ENCODE peak calls at places on chromosomes 13 and 19, in nine cellular contexts. One of them, this sample, is unnamed. For H3K27me3 and H3K36me3, the result is how much of the 10 kb centered on the place peaks cover.

GRCh38 chr13:110331362-110331761 is 24.3 kb downstream of the COL4A2 start:
- DNase-seq in thoracic aorta: no peak
- DNase-seq in mammary epithelial cell: no peak
- DNase-seq in tibial artery: peak
- DNase-seq in spleen: no peak
- DNase-seq in right atrium auricular region: no peak
- DNase-seq in fibroblast of lung: peak
- DNase-seq in aorta: no peak
- DNase-seq in transverse colon: no peak
- DNase-seq in this sample: no peak

GRCh38 chr19:18478545-18479311 is 40.8 kb upstream of the ISYNA1 start:
- DNase-seq in mammary epithelial cell: peak
- DNase-seq in transverse colon: peak
- DNase-seq in thoracic aorta: peak
- DNase-seq in spleen: peak
- DNase-seq in aorta: peak
- DNase-seq in right atrium auricular region: peak
- DNase-seq in tibial artery: peak
- DNase-seq in fibroblast of lung: peak
- DNase-seq in this sample: no peak

GRCh38 chr19:36030264-36031148 is 2.2 kb downstream of the CLIP3 start:
- DNase-seq in aorta: no peak
- DNase-seq in transverse colon: no peak
- DNase-seq in right atrium auricular region: no peak
- DNase-seq in thoracic aorta: no peak
- DNase-seq in mammary epithelial cell: peak
- DNase-seq in spleen: no peak
- DNase-seq in fibroblast of lung: peak
- DNase-seq in tibial artery: no peak
- DNase-seq in this sample: peak

GRCh38 chr13:20407759-20408158 is 117.9 kb downstream of the CRYL1 start:
- DNase-seq in transverse colon: no peak
- DNase-seq in tibial artery: no peak
- DNase-seq in mammary epithelial cell: no peak
- DNase-seq in right atrium auricular region: no peak
- DNase-seq in thoracic aorta: no peak
- DNase-seq in aorta: no peak
- DNase-seq in fibroblast of lung: no peak
- DNase-seq in spleen: no peak
- DNase-seq in this sample: no peak

GRCh38 chr13:24624801-24625231 is 55.4 kb upstream of the ATP12A start:
- DNase-seq in tibial artery: no peak
- DNase-seq in aorta: no peak
- DNase-seq in thoracic aorta: no peak
- DNase-seq in spleen: no peak
- DNase-seq in mammary epithelial cell: no peak
- DNase-seq in right atrium auricular region: no peak
- DNase-seq in fibroblast of lung: no peak
- DNase-seq in transverse colon: no peak
- DNase-seq in this sample: peak

GRCh38 chr19:15629003-15629880 is 11.5 kb upstream of the CYP4F3 start:
- DNase-seq in mammary epithelial cell: peak
- DNase-seq in spleen: peak
- DNase-seq in thoracic aorta: peak
- DNase-seq in fibroblast of lung: peak
- DNase-seq in aorta: peak
- DNase-seq in transverse colon: peak
- DNase-seq in tibial artery: peak
- DNase-seq in right atrium auricular region: peak
- DNase-seq in this sample: peak

GRCh38 chr19:4061178-4061682 is 5.5 kb downstream of the ZBTB7A start:
- DNase-seq in right atrium auricular region: peak
- DNase-seq in fibroblast of lung: no peak
- DNase-seq in mammary epithelial cell: peak
- DNase-seq in transverse colon: peak
- DNase-seq in spleen: peak
- DNase-seq in aorta: peak
- DNase-seq in tibial artery: peak
- DNase-seq in thoracic aorta: peak
- DNase-seq in this sample: peak

GRCh38 chr13:79389031-79389430 is 17.0 kb downstream of the RBM26 start:
- DNase-seq in tibial artery: no peak
- DNase-seq in spleen: no peak
- DNase-seq in thoracic aorta: no peak
- DNase-seq in aorta: no peak
- DNase-seq in right atrium auricular region: no peak
- DNase-seq in fibroblast of lung: no peak
- DNase-seq in mammary epithelial cell: no peak
- DNase-seq in transverse colon: no peak
- DNase-seq in this sample: no peak

GRCh38 chr13:39942901-39943273 is 287.4 kb downstream of the COG6 start:
- DNase-seq in mammary epithelial cell: peak
- DNase-seq in right atrium auricular region: peak
- DNase-seq in thoracic aorta: no peak
- DNase-seq in spleen: peak
- DNase-seq in tibial artery: peak
- DNase-seq in transverse colon: peak
- DNase-seq in fibroblast of lung: peak
- DNase-seq in aorta: peak
- DNase-seq in this sample: peak

GRCh38 chr13:20049558-20050473 is 91.3 kb downstream of the ZMYM2 start:
- DNase-seq in right atrium auricular region: no peak
- DNase-seq in fibroblast of lung: no peak
- DNase-seq in aorta: no peak
- DNase-seq in thoracic aorta: no peak
- DNase-seq in transverse colon: no peak
- DNase-seq in mammary epithelial cell: no peak
- DNase-seq in spleen: no peak
- DNase-seq in tibial artery: no peak
- DNase-seq in this sample: no peak

GRCh38 chr19:53177986-53178385 is 15.2 kb downstream of the ZNF665 start:
- DNase-seq in tibial artery: no peak
- DNase-seq in spleen: no peak
- DNase-seq in transverse colon: no peak
- DNase-seq in fibroblast of lung: no peak
- DNase-seq in aorta: no peak
- DNase-seq in right atrium auricular region: no peak
- DNase-seq in thoracic aorta: no peak
- DNase-seq in mammary epithelial cell: no peak
- DNase-seq in this sample: no peak

GRCh38 chr13:51829236-51829899 is 15.6 kb downstream of the TMEM272 start:
- DNase-seq in transverse colon: no peak
- DNase-seq in spleen: no peak
- DNase-seq in tibial artery: no peak
- DNase-seq in fibroblast of lung: no peak
- DNase-seq in right atrium auricular region: no peak
- DNase-seq in mammary epithelial cell: no peak
- DNase-seq in thoracic aorta: no peak
- DNase-seq in aorta: no peak
- DNase-seq in this sample: no peak

GRCh38 chr13:113087923-113088690 is 17.5 kb upstream of the F7 start:
- DNase-seq in transverse colon: no peak
- DNase-seq in tibial artery: no peak
- DNase-seq in aorta: peak
- DNase-seq in fibroblast of lung: no peak
- DNase-seq in mammary epithelial cell: no peak
- DNase-seq in thoracic aorta: no peak
- DNase-seq in spleen: peak
- DNase-seq in right atrium auricular region: no peak
- DNase-seq in this sample: no peak

GRCh38 chr13:114127473-114128347 is 4.7 kb downstream of the RASA3 start:
- DNase-seq in spleen: no peak
- DNase-seq in fibroblast of lung: no peak
- DNase-seq in tibial artery: no peak
- DNase-seq in aorta: no peak
- DNase-seq in transverse colon: no peak
- DNase-seq in thoracic aorta: no peak
- DNase-seq in right atrium auricular region: no peak
- DNase-seq in mammary epithelial cell: no peak
- DNase-seq in this sample: peak

GRCh38 chr13:98490866-98491265 is 86.0 kb downstream of the STK24 start:
- DNase-seq in mammary epithelial cell: no peak
- DNase-seq in transverse colon: no peak
- DNase-seq in tibial artery: no peak
- DNase-seq in spleen: no peak
- DNase-seq in fibroblast of lung: no peak
- DNase-seq in aorta: no peak
- DNase-seq in right atrium auricular region: no peak
- DNase-seq in thoracic aorta: no peak
- DNase-seq in this sample: no peak

GRCh38 chr13:75443356-75443958 is 38.5 kb downstream of the TBC1D4 start:
- DNase-seq in tibial artery: no peak
- DNase-seq in fibroblast of lung: no peak
- DNase-seq in thoracic aorta: no peak
- DNase-seq in transverse colon: no peak
- DNase-seq in mammary epithelial cell: no peak
- DNase-seq in spleen: no peak
- DNase-seq in aorta: no peak
- DNase-seq in right atrium auricular region: no peak
- DNase-seq in this sample: no peak

GRCh38 chr13:21526707-21527454 is 67.8 kb upstream of the ZDHHC20 start:
- DNase-seq in transverse colon: no peak
- DNase-seq in thoracic aorta: no peak
- DNase-seq in mammary epithelial cell: no peak
- DNase-seq in fibroblast of lung: no peak
- DNase-seq in aorta: no peak
- DNase-seq in tibial artery: no peak
- DNase-seq in right atrium auricular region: no peak
- DNase-seq in spleen: no peak
- DNase-seq in this sample: no peak

GRCh38 chr13:20188649-20189553 is 3.8 kb downstream of the GJB2 start:
- DNase-seq in spleen: no peak
- DNase-seq in mammary epithelial cell: no peak
- DNase-seq in right atrium auricular region: no peak
- DNase-seq in fibroblast of lung: no peak
- DNase-seq in transverse colon: peak
- DNase-seq in thoracic aorta: no peak
- DNase-seq in aorta: no peak
- DNase-seq in tibial artery: no peak
- DNase-seq in this sample: peak

GRCh38 chr19:13098291-13099072 is 4.2 kb downstream of the LYL1 start:
- DNase-seq in tibial artery: no peak
- DNase-seq in right atrium auricular region: no peak
- DNase-seq in thoracic aorta: no peak
- DNase-seq in transverse colon: no peak
- DNase-seq in spleen: peak
- DNase-seq in fibroblast of lung: peak
- DNase-seq in aorta: no peak
- DNase-seq in mammary epithelial cell: no peak
- DNase-seq in this sample: peak
- H3K4me3 ChIP-seq in tibial artery: peak
- H3K4me3 ChIP-seq in right atrium auricular region: peak
- H3K4me3 ChIP-seq in thoracic aorta: peak
- H3K4me3 ChIP-seq in transverse colon: peak
- H3K4me3 ChIP-seq in spleen: peak
- H3K4me3 ChIP-seq in fibroblast of lung: no peak
- H3K4me3 ChIP-seq in aorta: no peak
- H3K4me3 ChIP-seq in mammary epithelial cell: no peak
- H3K4me3 ChIP-seq in this sample: no peak

DNA sequence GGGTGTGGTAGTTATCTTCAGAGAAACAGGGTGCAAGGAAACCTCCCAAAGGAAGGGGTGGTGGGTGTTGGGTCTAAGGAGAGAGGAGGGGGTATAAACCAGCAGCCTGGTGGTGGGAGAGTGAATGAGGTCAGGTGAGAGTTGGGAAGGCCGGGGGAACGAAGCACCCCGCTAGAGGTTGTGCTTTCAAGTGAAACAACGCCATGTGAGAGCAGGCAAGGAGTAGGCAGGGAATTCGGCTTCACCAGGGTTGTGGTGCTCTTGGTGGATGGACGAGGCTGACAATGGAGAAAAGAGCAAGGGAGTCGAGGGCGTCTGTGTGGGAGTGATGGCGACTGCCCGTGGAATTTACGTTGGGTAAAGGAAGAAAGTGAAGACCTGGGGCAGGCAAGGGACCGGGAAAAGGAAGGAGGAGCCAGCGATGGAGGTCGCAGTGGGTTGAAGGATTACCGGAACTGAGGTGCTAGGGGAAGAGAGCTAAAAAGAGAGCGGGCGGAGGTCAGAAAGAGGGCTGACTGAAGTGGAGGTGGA is 2.1 kb upstream of the MLNR start:
- DNase-seq in spleen: no peak
- DNase-seq in fibroblast of lung: no peak
- DNase-seq in thoracic aorta: no peak
- DNase-seq in tibial artery: no peak
- DNase-seq in transverse colon: no peak
- DNase-seq in mammary epithelial cell: no peak
- DNase-seq in aorta: no peak
- DNase-seq in right atrium auricular region: no peak
- DNase-seq in this sample: peak
- H3K27me3 ChIP-seq in spleen: under half
- H3K27me3 ChIP-seq in fibroblast of lung: under half
- H3K27me3 ChIP-seq in thoracic aorta: under half
- H3K27me3 ChIP-seq in tibial artery: under half
- H3K27me3 ChIP-seq in transverse colon: half or more
- H3K27me3 ChIP-seq in mammary epithelial cell: under half
- H3K27me3 ChIP-seq in aorta: under half
- H3K27me3 ChIP-seq in right atrium auricular region: under half
- H3K27me3 ChIP-seq in this sample: half or more

GRCh38 chr19:7559102-7559501 is 23.6 kb downstream of the PNPLA6 start:
- DNase-seq in tibial artery: no peak
- DNase-seq in thoracic aorta: no peak
- DNase-seq in transverse colon: no peak
- DNase-seq in aorta: no peak
- DNase-seq in spleen: no peak
- DNase-seq in mammary epithelial cell: no peak
- DNase-seq in right atrium auricular region: no peak
- DNase-seq in fibroblast of lung: no peak
- DNase-seq in this sample: peak
- H3K36me3 ChIP-seq in tibial artery: half or more
- H3K36me3 ChIP-seq in thoracic aorta: half or more
- H3K36me3 ChIP-seq in transverse colon: under half
- H3K36me3 ChIP-seq in aorta: under half
- H3K36me3 ChIP-seq in spleen: half or more
- H3K36me3 ChIP-seq in mammary epithelial cell: under half
- H3K36me3 ChIP-seq in right atrium auricular region: half or more
- H3K36me3 ChIP-seq in fibroblast of lung: under half
- H3K36me3 ChIP-seq in this sample: under half

DNA sequence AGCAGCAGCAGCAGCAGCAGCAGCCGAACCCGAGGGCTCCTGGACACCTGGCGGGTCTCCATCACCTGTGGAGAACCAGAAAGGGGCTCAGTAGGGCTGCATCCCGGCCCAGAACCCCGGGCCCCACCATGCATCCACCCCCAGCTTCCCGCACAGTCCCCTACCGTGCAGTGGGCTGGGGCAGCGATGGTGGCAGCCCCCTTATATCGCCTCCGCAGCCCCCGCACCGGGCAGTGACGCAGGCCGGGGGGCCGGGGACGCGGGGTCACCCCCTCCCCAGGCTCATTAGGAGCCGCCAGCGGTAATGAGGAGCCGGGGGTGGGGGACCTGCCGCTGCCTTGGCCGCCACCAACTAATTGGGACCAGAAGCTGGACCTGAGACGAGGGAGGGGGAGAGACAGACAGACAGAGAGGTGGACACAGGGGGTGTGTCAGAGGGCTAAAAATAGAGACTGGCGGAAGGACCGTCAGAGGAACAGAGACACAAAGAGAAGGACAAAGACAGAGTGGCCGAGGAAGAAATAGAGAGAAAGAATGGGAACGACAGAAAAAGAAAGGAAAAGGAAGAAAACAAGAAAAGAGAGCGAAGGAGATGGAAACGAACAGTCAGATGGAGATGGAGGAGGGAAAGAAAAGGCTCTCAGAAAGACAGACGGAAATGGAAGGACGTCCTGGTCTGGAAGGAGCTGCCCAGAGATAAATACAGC is at the start of gene PTH2:
- DNase-seq in transverse colon: no peak
- DNase-seq in right atrium auricular region: no peak
- DNase-seq in fibroblast of lung: no peak
- DNase-seq in mammary epithelial cell: no peak
- DNase-seq in tibial artery: no peak
- DNase-seq in thoracic aorta: no peak
- DNase-seq in spleen: no peak
- DNase-seq in aorta: no peak
- DNase-seq in this sample: no peak
- H3K4me3 ChIP-seq in transverse colon: no peak
- H3K4me3 ChIP-seq in right atrium auricular region: no peak
- H3K4me3 ChIP-seq in fibroblast of lung: no peak
- H3K4me3 ChIP-seq in mammary epithelial cell: no peak
- H3K4me3 ChIP-seq in tibial artery: peak
- H3K4me3 ChIP-seq in thoracic aorta: peak
- H3K4me3 ChIP-seq in spleen: peak
- H3K4me3 ChIP-seq in aorta: no peak
- H3K4me3 ChIP-seq in this sample: peak